ENCODE peak calls at places on chromosome 17, in seven cellular contexts. One of them, this sample, is unnamed.

GRCh38 chr17:69818467-69818866 is 256.6 kb upstream of the KCNJ16 start:
- DNase-seq in AG10803: no peak
- DNase-seq in esophagus squamous epithelium: no peak
- DNase-seq in astrocyte of the cerebellum: no peak
- DNase-seq in sigmoid colon: no peak
- DNase-seq in brain microvascular endothelial cell: peak
- DNase-seq in mucosa of descending colon: no peak
- DNase-seq in this sample: no peak

GRCh38 chr17:77466140-77466539 is 325.4 kb downstream of the SEC14L1 start:
- DNase-seq in AG10803: no peak
- DNase-seq in esophagus squamous epithelium: no peak
- DNase-seq in astrocyte of the cerebellum: no peak
- DNase-seq in sigmoid colon: peak
- DNase-seq in brain microvascular endothelial cell: no peak
- DNase-seq in mucosa of descending colon: no peak
- DNase-seq in this sample: no peak

GRCh38 chr17:57761887-57762286 is 16.8 kb upstream of the CCDC182 start:
- DNase-seq in AG10803: no peak
- DNase-seq in esophagus squamous epithelium: no peak
- DNase-seq in astrocyte of the cerebellum: no peak
- DNase-seq in sigmoid colon: no peak
- DNase-seq in brain microvascular endothelial cell: no peak
- DNase-seq in mucosa of descending colon: no peak
- DNase-seq in this sample: no peak

GRCh38 chr17:41773190-41773588 is 13.3 kb downstream of the JUP start:
- DNase-seq in AG10803: peak
- DNase-seq in esophagus squamous epithelium: no peak
- DNase-seq in astrocyte of the cerebellum: peak
- DNase-seq in sigmoid colon: peak
- DNase-seq in brain microvascular endothelial cell: peak
- DNase-seq in mucosa of descending colon: peak
- DNase-seq in this sample: peak

GRCh38 chr17:59498421-59499307 is 66.7 kb upstream of the DHX40 start:
- DNase-seq in AG10803: peak
- DNase-seq in esophagus squamous epithelium: no peak
- DNase-seq in astrocyte of the cerebellum: peak
- DNase-seq in sigmoid colon: no peak
- DNase-seq in brain microvascular endothelial cell: no peak
- DNase-seq in mucosa of descending colon: no peak
- DNase-seq in this sample: no peak

GRCh38 chr17:80839401-80839800 is 152.2 kb upstream of the CHMP6 start:
- DNase-seq in AG10803: no peak
- DNase-seq in esophagus squamous epithelium: no peak
- DNase-seq in astrocyte of the cerebellum: no peak
- DNase-seq in sigmoid colon: no peak
- DNase-seq in brain microvascular endothelial cell: no peak
- DNase-seq in mucosa of descending colon: no peak
- DNase-seq in this sample: no peak

GRCh38 chr17:74951680-74952421 is 16.2 kb downstream of the OTOP3 start:
- DNase-seq in AG10803: no peak
- DNase-seq in esophagus squamous epithelium: no peak
- DNase-seq in astrocyte of the cerebellum: no peak
- DNase-seq in sigmoid colon: no peak
- DNase-seq in brain microvascular endothelial cell: no peak
- DNase-seq in mucosa of descending colon: no peak
- DNase-seq in this sample: no peak

GRCh38 chr17:9179602-9180001 is 158.3 kb downstream of the NTN1 start:
- DNase-seq in AG10803: no peak
- DNase-seq in esophagus squamous epithelium: no peak
- DNase-seq in astrocyte of the cerebellum: no peak
- DNase-seq in sigmoid colon: no peak
- DNase-seq in brain microvascular endothelial cell: no peak
- DNase-seq in mucosa of descending colon: no peak
- DNase-seq in this sample: no peak

GRCh38 chr17:57867126-57867525 is 17.3 kb upstream of the MRPS23 start:
- DNase-seq in AG10803: no peak
- DNase-seq in esophagus squamous epithelium: no peak
- DNase-seq in astrocyte of the cerebellum: no peak
- DNase-seq in sigmoid colon: no peak
- DNase-seq in brain microvascular endothelial cell: no peak
- DNase-seq in mucosa of descending colon: no peak
- DNase-seq in this sample: no peak

GRCh38 chr17:1078062-1078711 is 81.3 kb downstream of the TIMM22 start:
- DNase-seq in AG10803: no peak
- DNase-seq in esophagus squamous epithelium: no peak
- DNase-seq in astrocyte of the cerebellum: no peak
- DNase-seq in sigmoid colon: no peak
- DNase-seq in brain microvascular endothelial cell: no peak
- DNase-seq in mucosa of descending colon: no peak
- DNase-seq in this sample: no peak

GRCh38 chr17:46964315-46965265 is 14.5 kb downstream of the RPRML start:
- DNase-seq in AG10803: no peak
- DNase-seq in esophagus squamous epithelium: no peak
- DNase-seq in astrocyte of the cerebellum: no peak
- DNase-seq in sigmoid colon: peak
- DNase-seq in brain microvascular endothelial cell: peak
- DNase-seq in mucosa of descending colon: no peak
- DNase-seq in this sample: no peak

GRCh38 chr17:77119668-77120301 is 21.0 kb upstream of the SEC14L1 start:
- DNase-seq in AG10803: no peak
- DNase-seq in esophagus squamous epithelium: no peak
- DNase-seq in astrocyte of the cerebellum: no peak
- DNase-seq in sigmoid colon: no peak
- DNase-seq in brain microvascular endothelial cell: no peak
- DNase-seq in mucosa of descending colon: no peak
- DNase-seq in this sample: no peak

GRCh38 chr17:9206989-9207317 is 185.6 kb downstream of the NTN1 start:
- DNase-seq in AG10803: no peak
- DNase-seq in esophagus squamous epithelium: no peak
- DNase-seq in astrocyte of the cerebellum: no peak
- DNase-seq in sigmoid colon: no peak
- DNase-seq in brain microvascular endothelial cell: no peak
- DNase-seq in mucosa of descending colon: peak
- DNase-seq in this sample: no peak

GRCh38 chr17:2059837-2060658 is 5.1 kb downstream of the HIC1 start:
- DNase-seq in AG10803: no peak
- DNase-seq in esophagus squamous epithelium: no peak
- DNase-seq in astrocyte of the cerebellum: no peak
- DNase-seq in sigmoid colon: no peak
- DNase-seq in brain microvascular endothelial cell: no peak
- DNase-seq in mucosa of descending colon: no peak
- DNase-seq in this sample: no peak

GRCh38 chr17:43467981-43468541 is 15.7 kb upstream of the DHX8 start:
- DNase-seq in AG10803: peak
- DNase-seq in esophagus squamous epithelium: no peak
- DNase-seq in astrocyte of the cerebellum: peak
- DNase-seq in sigmoid colon: peak
- DNase-seq in brain microvascular endothelial cell: peak
- DNase-seq in mucosa of descending colon: no peak
- DNase-seq in this sample: peak

GRCh38 chr17:37571674-37572073 is 37.5 kb downstream of the SYNRG start:
- DNase-seq in AG10803: no peak
- DNase-seq in esophagus squamous epithelium: no peak
- DNase-seq in astrocyte of the cerebellum: no peak
- DNase-seq in sigmoid colon: no peak
- DNase-seq in brain microvascular endothelial cell: no peak
- DNase-seq in mucosa of descending colon: no peak
- DNase-seq in this sample: no peak

GRCh38 chr17:80146121-80147034 is 550 bp downstream of the EIF4A3 start:
- DNase-seq in AG10803: peak
- DNase-seq in esophagus squamous epithelium: no peak
- DNase-seq in astrocyte of the cerebellum: no peak
- DNase-seq in sigmoid colon: peak
- DNase-seq in brain microvascular endothelial cell: no peak
- DNase-seq in mucosa of descending colon: peak
- DNase-seq in this sample: no peak

GRCh38 chr17:39946551-39947330 is 16.1 kb upstream of the GSDMA start:
- DNase-seq in AG10803: no peak
- DNase-seq in esophagus squamous epithelium: no peak
- DNase-seq in astrocyte of the cerebellum: no peak
- DNase-seq in sigmoid colon: no peak
- DNase-seq in brain microvascular endothelial cell: no peak
- DNase-seq in mucosa of descending colon: no peak
- DNase-seq in this sample: no peak

GRCh38 chr17:16419074-16419928 is 3.9 kb downstream of the TRPV2 start:
- DNase-seq in AG10803: peak
- DNase-seq in esophagus squamous epithelium: no peak
- DNase-seq in astrocyte of the cerebellum: peak
- DNase-seq in sigmoid colon: peak
- DNase-seq in brain microvascular endothelial cell: peak
- DNase-seq in mucosa of descending colon: no peak
- DNase-seq in this sample: peak

GRCh38 chr17:60832206-60832605 is 154.6 kb downstream of the BCAS3 start:
- DNase-seq in AG10803: peak
- DNase-seq in esophagus squamous epithelium: no peak
- DNase-seq in astrocyte of the cerebellum: peak
- DNase-seq in sigmoid colon: no peak
- DNase-seq in brain microvascular endothelial cell: no peak
- DNase-seq in mucosa of descending colon: no peak
- DNase-seq in this sample: no peak

DNA sequence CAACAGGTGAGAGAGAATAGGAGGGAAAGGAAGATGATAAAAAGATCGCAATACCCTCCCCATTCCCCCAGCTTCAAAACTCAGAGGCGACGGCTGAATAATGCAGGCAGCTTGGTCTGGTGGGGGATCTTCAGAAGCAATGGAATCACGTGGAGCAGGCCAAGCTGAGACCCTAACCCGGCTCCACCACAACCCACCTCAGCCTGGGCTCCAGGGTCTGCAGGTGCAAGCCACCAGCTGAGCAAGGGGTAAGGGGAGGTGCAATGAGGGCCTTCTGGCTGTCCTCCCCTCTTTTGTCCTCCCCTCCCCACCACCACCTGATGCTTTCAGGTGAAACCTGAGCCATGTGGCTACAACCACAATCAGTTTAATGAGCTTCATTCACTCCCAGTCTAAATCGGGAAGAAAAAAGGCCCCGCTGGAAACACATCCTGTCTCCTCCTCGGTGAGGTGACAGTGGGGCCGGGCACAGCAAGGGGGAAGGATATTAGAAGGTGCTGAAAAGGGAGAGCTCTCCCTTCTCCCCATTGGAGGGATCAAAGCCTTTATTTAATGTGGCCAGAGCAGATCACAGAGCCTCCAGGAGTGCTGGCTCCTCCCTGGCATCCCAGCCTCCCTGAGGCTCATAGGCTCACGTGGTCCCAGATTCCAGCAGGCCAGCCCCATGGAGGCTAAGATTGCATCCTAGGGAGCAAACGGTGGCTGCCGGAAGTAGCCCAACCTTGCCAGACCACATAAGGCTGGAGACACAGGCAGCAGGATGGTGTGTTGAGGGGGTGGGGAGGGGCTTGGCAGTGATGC is 261.0 kb downstream of the SOX9 start:
- DNase-seq in AG10803: no peak
- DNase-seq in esophagus squamous epithelium: no peak
- DNase-seq in astrocyte of the cerebellum: no peak
- DNase-seq in sigmoid colon: no peak
- DNase-seq in brain microvascular endothelial cell: no peak
- DNase-seq in mucosa of descending colon: no peak
- DNase-seq in this sample: no peak
- H3K4me3 ChIP-seq in AG10803: no peak
- H3K4me3 ChIP-seq in esophagus squamous epithelium: no peak
- H3K4me3 ChIP-seq in astrocyte of the cerebellum: no peak
- H3K4me3 ChIP-seq in sigmoid colon: no peak
- H3K4me3 ChIP-seq in brain microvascular endothelial cell: no peak
- H3K4me3 ChIP-seq in mucosa of descending colon: no peak
- H3K4me3 ChIP-seq in this sample: no peak

DNA sequence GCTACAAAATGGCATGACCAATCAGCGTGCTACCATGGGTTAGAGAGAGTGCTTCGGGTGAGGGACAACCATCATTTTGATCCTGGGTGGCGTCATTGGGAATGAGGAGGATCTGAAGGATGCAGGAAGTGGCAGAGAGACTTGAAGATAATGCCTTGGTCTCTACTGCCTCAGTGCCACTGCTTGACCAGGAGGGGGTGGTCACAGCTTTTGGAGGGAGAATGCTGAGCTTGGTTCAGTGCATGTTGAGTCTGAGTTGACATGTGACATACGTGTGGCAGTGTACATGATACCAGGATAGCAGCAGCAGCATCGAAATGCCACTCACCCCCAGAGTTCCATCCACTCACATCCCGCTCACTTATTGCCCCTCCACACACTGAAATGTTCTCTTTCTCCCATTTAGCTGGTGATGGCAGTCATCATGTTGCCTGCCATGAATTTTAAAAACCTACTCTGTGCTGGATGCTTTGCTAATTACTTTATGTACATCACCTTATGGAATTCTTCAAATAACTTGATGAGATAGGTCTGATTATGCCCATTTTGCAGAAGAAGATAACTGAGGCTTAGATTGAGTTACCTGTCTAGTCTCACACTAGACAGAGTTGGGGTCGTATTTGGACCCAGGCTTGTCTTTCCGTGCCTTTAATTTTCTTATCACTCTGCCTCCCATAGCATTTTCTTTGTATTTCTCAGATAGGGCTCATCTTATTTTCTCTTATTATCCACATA is 36.7 kb downstream of the ARSG start:
- DNase-seq in AG10803: no peak
- DNase-seq in esophagus squamous epithelium: no peak
- DNase-seq in astrocyte of the cerebellum: no peak
- DNase-seq in sigmoid colon: no peak
- DNase-seq in brain microvascular endothelial cell: no peak
- DNase-seq in mucosa of descending colon: no peak
- DNase-seq in this sample: no peak
- TF ChIP-seq CTCF in AG10803: no peak
- TF ChIP-seq CTCF in esophagus squamous epithelium: no peak
- TF ChIP-seq CTCF in astrocyte of the cerebellum: no peak
- TF ChIP-seq CTCF in sigmoid colon: no peak
- TF ChIP-seq CTCF in brain microvascular endothelial cell: peak
- TF ChIP-seq CTCF in mucosa of descending colon: no peak
- TF ChIP-seq CTCF in this sample: no peak

GRCh38 chr17:4154201-4154600 is 11.2 kb downstream of the CYB5D2 start:
- DNase-seq in AG10803: no peak
- DNase-seq in esophagus squamous epithelium: no peak
- DNase-seq in astrocyte of the cerebellum: no peak
- DNase-seq in sigmoid colon: no peak
- DNase-seq in brain microvascular endothelial cell: no peak
- DNase-seq in mucosa of descending colon: no peak
- DNase-seq in this sample: no peak
- H3K4me3 ChIP-seq in AG10803: no peak
- H3K4me3 ChIP-seq in esophagus squamous epithelium: no peak
- H3K4me3 ChIP-seq in astrocyte of the cerebellum: no peak
- H3K4me3 ChIP-seq in sigmoid colon: no peak
- H3K4me3 ChIP-seq in brain microvascular endothelial cell: no peak
- H3K4me3 ChIP-seq in mucosa of descending colon: no peak
- H3K4me3 ChIP-seq in this sample: no peak

DNA sequence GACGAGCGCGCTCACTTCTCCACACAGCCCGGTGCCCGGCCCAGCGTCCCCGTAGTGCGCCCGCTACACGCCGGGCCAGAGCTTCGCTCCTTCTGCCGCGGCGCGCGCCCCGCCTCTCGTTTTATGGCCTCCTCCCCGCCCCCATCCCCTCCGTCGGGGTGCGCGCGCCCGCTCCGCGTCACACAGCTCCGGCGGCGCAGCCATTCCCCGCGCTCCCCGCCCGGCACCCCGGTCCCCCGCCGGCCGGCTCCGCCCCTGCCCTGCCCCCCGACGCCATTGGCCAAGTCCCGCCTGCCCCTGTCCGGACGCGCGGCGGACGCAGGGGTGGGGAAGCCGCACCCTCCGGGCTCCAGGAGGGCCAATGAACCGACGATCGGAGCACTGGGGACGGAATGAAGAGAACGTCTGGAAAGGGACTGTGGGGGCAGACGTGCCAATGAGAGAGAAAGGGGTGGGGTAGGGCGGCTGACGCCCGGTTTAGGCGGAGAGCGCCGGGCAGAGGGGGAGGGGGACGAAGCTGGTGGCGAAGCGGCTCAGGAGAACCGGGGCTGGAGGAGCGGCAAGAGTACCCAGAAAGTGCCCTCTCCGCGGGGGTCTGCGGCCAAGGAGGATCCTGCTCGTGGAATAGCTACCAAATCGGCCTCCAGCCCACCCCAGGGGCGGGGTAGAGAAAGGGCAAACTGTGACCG is at the start of gene TOB1:
- DNase-seq in AG10803: peak
- DNase-seq in esophagus squamous epithelium: peak
- DNase-seq in astrocyte of the cerebellum: peak
- DNase-seq in sigmoid colon: peak
- DNase-seq in brain microvascular endothelial cell: peak
- DNase-seq in mucosa of descending colon: peak
- DNase-seq in this sample: peak
- TF ChIP-seq CTCF in AG10803: no peak
- TF ChIP-seq CTCF in esophagus squamous epithelium: no peak
- TF ChIP-seq CTCF in astrocyte of the cerebellum: no peak
- TF ChIP-seq CTCF in sigmoid colon: no peak
- TF ChIP-seq CTCF in brain microvascular endothelial cell: no peak
- TF ChIP-seq CTCF in mucosa of descending colon: no peak
- TF ChIP-seq CTCF in this sample: no peak